ENCODE peak calls at places on chromosomes 3 and 15, in nine cellular contexts. N, J, P, E, W, V, G, H and S are unnamed samples.

GRCh38 chr3:54870423-54870822 is 57.4 kb downstream of the LRTM1 start:
- DNase-seq in N (peak; percentile 97), J (peak; percentile 98), G (no peak), P (peak; percentile 93), V (peak; percentile 30), E (no peak), H (peak; percentile 91), W (no peak), S (peak; percentile 63)

GRCh38 chr15:70242962-70243685 is 145.4 kb upstream of the TLE3 start:
- DNase-seq in P (no peak), N (no peak), E (no peak), W (no peak), J (no peak), H (no peak), G (no peak), V (no peak), S (peak; percentile 7)

GRCh38 chr15:68450192-68450591 is 18.2 kb upstream of the ITGA11 start:
- DNase-seq in J (no peak), V (no peak), E (no peak), G (no peak), N (no peak), P (no peak), W (no peak), H (no peak), S (no peak)

GRCh38 chr3:44058022-44058867 is 183.4 kb upstream of the TOPAZ1 start:
- DNase-seq in V (no peak), N (peak; percentile 51), J (peak; percentile 83), W (peak; percentile 28), E (no peak), H (peak; percentile 64), P (peak; percentile 22), G (no peak), S (peak; percentile 62)

GRCh38 chr3:41338276-41338675 is 139.0 kb downstream of the CTNNB1 start:
- DNase-seq in W (no peak), J (no peak), H (no peak), G (no peak), N (peak; percentile 72), V (no peak), E (no peak), P (no peak), S (peak; percentile 16)

GRCh38 chr3:175433026-175433668 is 574.0 kb downstream of the NAALADL2 start:
- DNase-seq in H (peak; percentile 49), V (no peak), N (peak; percentile 96), W (no peak), E (no peak), P (no peak), G (no peak), J (peak; percentile 91), S (peak; percentile 44)

GRCh38 chr3:139292192-139292591 is 51.6 kb upstream of the MRPS22 start:
- DNase-seq in N (no peak), W (no peak), H (no peak), P (no peak), G (no peak), V (no peak), E (no peak), J (peak; percentile 54), S (no peak)

GRCh38 chr3:71647751-71648150 is 64.2 kb upstream of the FOXP1 start:
- DNase-seq in J (no peak), P (no peak), N (no peak), H (no peak), W (no peak), E (no peak), G (no peak), V (no peak), S (peak; percentile 38)

GRCh38 chr3:120393252-120393651 is 44.1 kb upstream of the LRRC58 start:
- DNase-seq in J (peak; percentile 48), P (no peak), H (no peak), V (no peak), G (no peak), W (no peak), E (no peak), N (no peak), S (no peak)

GRCh38 chr15:90701880-90702630 is 15.1 kb upstream of the BLM start:
- DNase-seq in E (no peak), J (peak; percentile 18), H (peak; percentile 3), V (peak; percentile 26), N (no peak), G (peak; percentile 64), P (no peak), W (no peak), S (no peak)

GRCh38 chr3:42229942-42230688 is 35.9 kb downstream of the CCK start:
- DNase-seq in H (peak; percentile 71), W (no peak), J (peak; percentile 62), V (no peak), N (peak; percentile 20), E (no peak), G (no peak), P (peak; percentile 29), S (peak; percentile 60)

GRCh38 chr3:150150633-150151032 is 179.9 kb upstream of the PFN2 start:
- DNase-seq in G (no peak), E (no peak), J (peak; percentile 68), N (no peak), W (no peak), H (peak; percentile 68), P (no peak), V (no peak), S (peak; percentile 16)

GRCh38 chr3:108513961-108514360 is 3.6 kb upstream of the MYH15 start:
- DNase-seq in V (no peak), N (no peak), P (no peak), G (no peak), H (peak; percentile 10), E (no peak), J (peak; percentile 62), W (no peak), S (peak; percentile 41)

GRCh38 chr3:71109241-71109976 is 474.1 kb downstream of the FOXP1 start:
- DNase-seq in W (no peak), V (no peak), E (no peak), J (peak; percentile 83), H (peak; percentile 89), P (no peak), N (peak; percentile 80), G (no peak), S (peak; percentile 74)

GRCh38 chr15:82843561-82843960 is 34.1 kb downstream of the WHAMM start:
- DNase-seq in G (no peak), N (no peak), E (no peak), P (no peak), V (no peak), H (no peak), J (no peak), W (no peak), S (no peak)

GRCh38 chr15:39140060-39140604 is 440.7 kb upstream of the THBS1 start:
- DNase-seq in G (no peak), H (peak; percentile 93), P (peak; percentile 87), N (peak; percentile 97), V (no peak), E (no peak), J (peak; percentile 91), W (no peak), S (peak; percentile 70)

GRCh38 chr3:14839236-14839635 is 20.5 kb downstream of the FGD5 start:
- DNase-seq in H (no peak), P (no peak), N (no peak), E (no peak), V (no peak), J (no peak), W (no peak), G (no peak), S (no peak)
- TF ChIP-seq CTCF in H (no peak), P (no peak), N (no peak), E (no peak), V (no peak), J (no peak), W (no peak), G (no peak), S (no peak)

DNA sequence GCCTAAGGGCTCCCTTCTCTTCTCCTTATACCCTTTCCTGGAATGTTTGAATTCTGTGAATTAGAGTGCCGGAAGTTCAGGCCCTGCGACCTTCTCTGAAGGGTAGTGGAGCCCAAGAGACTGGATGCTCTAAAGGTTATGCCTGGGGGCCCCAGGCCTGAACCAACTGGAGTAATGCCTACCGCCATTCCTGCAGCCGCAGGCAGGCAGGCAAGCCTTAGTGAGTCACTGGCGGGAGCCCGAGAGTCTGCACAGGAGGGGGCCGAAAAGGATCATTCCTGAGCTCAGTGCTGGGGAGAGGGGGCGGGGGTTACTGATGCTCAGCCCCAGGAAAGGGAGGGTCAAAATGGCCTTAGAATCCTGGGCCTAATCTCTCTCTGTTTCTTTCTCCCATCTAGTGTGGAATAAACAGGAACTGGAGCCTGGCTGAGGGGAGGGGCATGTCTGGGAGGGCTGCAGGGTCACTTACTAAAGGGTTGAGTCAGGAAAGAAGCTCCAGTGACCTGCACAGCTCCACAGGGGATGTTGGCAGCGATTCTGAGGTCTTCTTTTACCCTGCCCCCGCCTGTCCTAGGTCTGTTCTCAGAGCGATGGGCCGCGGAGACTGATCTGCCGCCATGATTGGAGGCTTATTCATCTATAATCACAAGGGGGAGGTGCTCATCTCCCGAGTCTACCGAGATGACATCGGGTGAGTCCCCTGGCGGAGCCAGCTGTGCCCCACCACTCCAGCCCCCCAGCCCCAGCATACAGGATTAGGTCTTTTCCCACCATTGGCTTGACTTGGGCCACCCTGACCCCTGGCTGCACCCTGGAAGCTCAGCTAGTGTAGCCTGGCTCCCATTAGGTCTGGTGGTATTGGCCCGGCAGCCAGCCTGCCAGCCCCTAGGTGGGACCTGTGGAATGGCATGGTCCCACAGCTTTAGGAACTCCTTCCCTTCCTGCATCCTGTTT is 2.0 kb downstream of the AP2M1 start:
- DNase-seq in G (peak; percentile 74), V (peak; percentile 64), J (peak; percentile 98), W (peak; percentile 53), H (peak; percentile 93), P (peak; percentile 75), E (peak; percentile 83), N (peak; percentile 90), S (peak; percentile 85)
- H3K4me3 ChIP-seq in G (peak overlapping the region; percentile 100), V (no peak overlapping the region), J (peak overlapping the region; percentile 91), W (no peak overlapping the region), H (peak overlapping the region; percentile 98), P (peak overlapping the region; percentile 84), E (peak overlapping the region; percentile 100), N (peak overlapping the region; percentile 76), S (peak overlapping the region; percentile 95)

DNA sequence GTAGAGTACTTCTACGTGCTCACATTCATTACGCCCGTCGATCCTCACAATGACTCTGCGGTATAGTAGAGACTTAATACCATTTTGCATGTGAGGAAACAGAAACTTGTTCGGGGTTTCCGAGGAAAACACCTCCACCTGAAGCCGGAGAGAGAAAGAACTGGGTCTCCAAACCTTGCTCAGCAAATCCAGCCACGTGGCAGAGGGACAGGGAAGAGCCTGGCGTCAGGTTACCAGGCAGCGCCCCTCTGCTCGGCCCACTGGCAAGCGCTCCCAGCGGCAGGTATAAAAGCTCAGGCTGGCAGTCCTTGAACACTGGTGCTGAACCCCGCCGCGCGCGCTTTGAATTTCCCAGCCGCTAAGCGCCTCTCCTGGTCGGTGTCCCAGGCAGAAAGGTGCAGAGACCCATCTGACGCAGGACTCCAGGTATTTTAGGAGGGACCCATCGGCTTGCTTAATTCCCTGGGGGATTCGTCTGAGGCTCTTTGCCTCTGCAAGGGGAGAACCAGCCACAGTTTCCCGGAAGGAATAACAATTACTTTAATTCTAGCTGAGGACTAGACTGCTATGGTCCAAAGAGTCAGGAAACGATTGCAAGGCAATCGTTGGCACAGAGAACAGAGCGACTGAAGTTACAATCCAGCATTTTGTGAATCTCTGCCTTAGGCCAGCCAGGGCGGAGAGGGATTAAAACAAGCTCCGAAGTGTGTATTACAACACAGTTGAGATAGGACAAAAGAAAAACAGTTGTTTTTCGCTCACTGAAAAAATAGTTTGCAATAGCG is at the start of gene C2CD4A:
- DNase-seq in W (peak; percentile 86), N (peak; percentile 53), E (peak; percentile 74), G (peak; percentile 87), V (peak; percentile 96), J (no peak), P (no peak), H (peak; percentile 41), S (peak; percentile 86)
- TF ChIP-seq CTCF in W (no peak), N (no peak), E (peak; percentile 29), G (no peak), V (peak; percentile 7), J (peak; percentile 4), P (no peak), H (peak; percentile 10), S (peak; percentile 46)

GRCh38 chr3:184715943-184716651 is 4.2 kb upstream of the MAGEF1 start:
- DNase-seq in N (peak; percentile 76), J (no peak), P (no peak), E (no peak), V (no peak), G (no peak), H (no peak), W (no peak), S (no peak)
- H3K4me3 ChIP-seq in N (no peak overlapping the region), J (no peak overlapping the region), P (no peak overlapping the region), E (no peak overlapping the region), V (no peak overlapping the region), G (no peak overlapping the region), H (peak overlapping the region; percentile 9), W (no peak overlapping the region), S (no peak overlapping the region)